ENCODE peak calls at places on chromosomes 13 and 19, in four cellular contexts. B is activated CD4-positive, alpha-beta T cell treated with anti-CD3 and anti-CD28 coated beads for 4 hours; I is thyroid gland; K is breast epithelium. P is an unnamed sample.

GRCh38 chr13:38899581-38899980 is 91.0 kb downstream of the STOML3 start:
- DNase-seq in B (no peak), K (no peak), I (no peak), P (no peak)

GRCh38 chr13:98576215-98576945 is 527 bp downstream of the STK24 start:
- DNase-seq in I (peak; percentile 61), B (peak; percentile 40), K (no peak), P (peak; percentile 60)

GRCh38 chr13:24632382-24633121 is 47.7 kb upstream of the ATP12A start:
- DNase-seq in I (no peak), B (no peak), K (no peak), P (no peak)

GRCh38 chr13:107450931-107451330 is 764.4 kb downstream of the LIG4 start:
- DNase-seq in K (no peak), B (no peak), I (peak; percentile 5), P (no peak)

GRCh38 chr13:95624020-95624419 is 20.5 kb downstream of the DZIP1 start:
- DNase-seq in I (no peak), K (no peak), B (no peak), P (peak; percentile 70)

GRCh38 chr13:48446454-48446853 is 33.5 kb upstream of the LPAR6 start:
- DNase-seq in B (no peak), I (no peak), K (no peak), P (no peak)

GRCh38 chr19:42370068-42370520 is 20.0 kb downstream of the CNFN start:
- DNase-seq in K (no peak), I (no peak), B (no peak), P (no peak)

GRCh38 chr19:32351807-32352630 is 6.6 kb downstream of the ZNF507 start:
- DNase-seq in B (no peak), K (no peak), I (no peak), P (no peak)

GRCh38 chr19:392375-392970 is 16.5 kb downstream of the C2CD4C start:
- DNase-seq in B (no peak), K (no peak), I (peak; percentile 72), P (no peak)

GRCh38 chr13:80363890-80364503 is 23.1 kb upstream of the SPRY2 start:
- DNase-seq in K (no peak), B (no peak), I (no peak), P (peak; percentile 23)

GRCh38 chr13:111597041-111598017 is 276.9 kb downstream of the TEX29 start:
- DNase-seq in K (no peak), I (no peak), B (no peak), P (no peak)

GRCh38 chr13:48783181-48783630 is 129.5 kb downstream of the CYSLTR2 start:
- DNase-seq in K (no peak), B (no peak), I (peak; percentile 32), P (no peak)

GRCh38 chr13:39451860-39452301 is 151.1 kb downstream of the LHFPL6 start:
- DNase-seq in B (no peak), K (no peak), I (peak; percentile 10), P (peak; percentile 65)

GRCh38 chr13:111976474-111977183 is 90.3 kb upstream of the SOX1 start:
- DNase-seq in B (no peak), I (no peak), K (no peak), P (no peak)

GRCh38 chr19:50639121-50640112 is at the start of gene SYT3:
- DNase-seq in K (no peak), B (peak; percentile 9), I (peak; percentile 47), P (peak; percentile 5)

GRCh38 chr13:75258159-75258782 is 223.7 kb downstream of the TBC1D4 start:
- DNase-seq in B (no peak), I (no peak), K (no peak), P (peak; percentile 5)

GRCh38 chr19:32570081-32570785 is 10.8 kb upstream of the PDCD5 start:
- DNase-seq in B (peak; percentile 28), I (peak; percentile 58), K (peak; percentile 61), P (peak; percentile 63)

GRCh38 chr13:110824901-110825300 is 90.0 kb downstream of the ANKRD10 start:
- DNase-seq in B (no peak), I (no peak), K (no peak), P (no peak)

GRCh38 chr19:8654591-8655339 is 24.3 kb downstream of the NFILZ start:
- DNase-seq in B (peak; percentile 64), K (no peak), I (peak; percentile 32), P (peak; percentile 59)

P was measured in GM12865.